ENCODE peak calls at places on chromosome 3, in seven cellular contexts. One of them, this sample, is unnamed.

GRCh38 chr3:632571-633170 is 436.1 kb downstream of the CHL1 start:
- DNase-seq in A549: peak; percentile 8
- DNase-seq in CD4-positive, alpha-beta T cell: no peak
- DNase-seq in heart right ventricle: peak; percentile 12
- DNase-seq in GM10248: peak; percentile 19
- DNase-seq in kidney: no peak
- DNase-seq in upper lobe of right lung: no peak
- DNase-seq in this sample: no peak

GRCh38 chr3:49461443-49462171 is 8.5 kb upstream of the DAG1 start:
- DNase-seq in A549: no peak
- DNase-seq in CD4-positive, alpha-beta T cell: no peak
- DNase-seq in heart right ventricle: no peak
- DNase-seq in GM10248: peak; percentile 21
- DNase-seq in kidney: no peak
- DNase-seq in upper lobe of right lung: no peak
- DNase-seq in this sample: no peak

GRCh38 chr3:197516517-197516889 is 39.3 kb downstream of the BDH1 start:
- DNase-seq in A549: peak; percentile 71
- DNase-seq in CD4-positive, alpha-beta T cell: no peak
- DNase-seq in heart right ventricle: no peak
- DNase-seq in GM10248: no peak
- DNase-seq in kidney: peak; percentile 87
- DNase-seq in upper lobe of right lung: no peak
- DNase-seq in this sample: no peak

GRCh38 chr3:58994746-58995330 is 55.0 kb downstream of the CFAP20DC start:
- DNase-seq in A549: peak; percentile 41
- DNase-seq in CD4-positive, alpha-beta T cell: no peak
- DNase-seq in heart right ventricle: peak; percentile 42
- DNase-seq in GM10248: peak; percentile 51
- DNase-seq in kidney: no peak
- DNase-seq in upper lobe of right lung: no peak
- DNase-seq in this sample: no peak

GRCh38 chr3:29057326-29057725 is 223.5 kb upstream of the RBMS3 start:
- DNase-seq in A549: no peak
- DNase-seq in CD4-positive, alpha-beta T cell: no peak
- DNase-seq in heart right ventricle: no peak
- DNase-seq in GM10248: no peak
- DNase-seq in kidney: no peak
- DNase-seq in upper lobe of right lung: no peak
- DNase-seq in this sample: no peak

GRCh38 chr3:112635674-112636073 is 5.3 kb downstream of the CCDC80 start:
- DNase-seq in A549: no peak
- DNase-seq in CD4-positive, alpha-beta T cell: no peak
- DNase-seq in heart right ventricle: peak; percentile 51
- DNase-seq in GM10248: no peak
- DNase-seq in kidney: no peak
- DNase-seq in upper lobe of right lung: no peak
- DNase-seq in this sample: no peak

GRCh38 chr3:72380193-72380592 is 468.1 kb downstream of the SHQ1 start:
- DNase-seq in A549: no peak
- DNase-seq in CD4-positive, alpha-beta T cell: no peak
- DNase-seq in heart right ventricle: no peak
- DNase-seq in GM10248: no peak
- DNase-seq in kidney: no peak
- DNase-seq in upper lobe of right lung: no peak
- DNase-seq in this sample: no peak

GRCh38 chr3:3013299-3013698 is 96.9 kb downstream of the IL5RA start:
- DNase-seq in A549: no peak
- DNase-seq in CD4-positive, alpha-beta T cell: no peak
- DNase-seq in heart right ventricle: no peak
- DNase-seq in GM10248: no peak
- DNase-seq in kidney: no peak
- DNase-seq in upper lobe of right lung: no peak
- DNase-seq in this sample: no peak

GRCh38 chr3:49673715-49674490 is at the start of gene APEH:
- DNase-seq in A549: peak; percentile 90
- DNase-seq in CD4-positive, alpha-beta T cell: peak; percentile 97
- DNase-seq in heart right ventricle: peak; percentile 94
- DNase-seq in GM10248: peak; percentile 99
- DNase-seq in kidney: peak; percentile 99
- DNase-seq in upper lobe of right lung: peak; percentile 99
- DNase-seq in this sample: no peak

GRCh38 chr3:127775398-127776109 is 46.8 kb downstream of the MGLL start:
- DNase-seq in A549: no peak
- DNase-seq in CD4-positive, alpha-beta T cell: no peak
- DNase-seq in heart right ventricle: peak; percentile 78
- DNase-seq in GM10248: peak; percentile 51
- DNase-seq in kidney: peak; percentile 77
- DNase-seq in upper lobe of right lung: peak; percentile 69
- DNase-seq in this sample: no peak

GRCh38 chr3:25587094-25587493 is 77.6 kb downstream of the TOP2B start:
- DNase-seq in A549: no peak
- DNase-seq in CD4-positive, alpha-beta T cell: no peak
- DNase-seq in heart right ventricle: no peak
- DNase-seq in GM10248: no peak
- DNase-seq in kidney: no peak
- DNase-seq in upper lobe of right lung: no peak
- DNase-seq in this sample: no peak

GRCh38 chr3:16807441-16807840 is 77.3 kb upstream of the PLCL2 start:
- DNase-seq in A549: no peak
- DNase-seq in CD4-positive, alpha-beta T cell: no peak
- DNase-seq in heart right ventricle: no peak
- DNase-seq in GM10248: no peak
- DNase-seq in kidney: no peak
- DNase-seq in upper lobe of right lung: no peak
- DNase-seq in this sample: no peak

GRCh38 chr3:194269610-194270145 is 81.5 kb downstream of the CPN2 start:
- DNase-seq in A549: no peak
- DNase-seq in CD4-positive, alpha-beta T cell: peak; percentile 32
- DNase-seq in heart right ventricle: peak; percentile 93
- DNase-seq in GM10248: no peak
- DNase-seq in kidney: peak; percentile 96
- DNase-seq in upper lobe of right lung: peak; percentile 89
- DNase-seq in this sample: peak; percentile 88

GRCh38 chr3:66038726-66039589 is at the start of gene MAGI1:
- DNase-seq in A549: peak; percentile 76
- DNase-seq in CD4-positive, alpha-beta T cell: no peak
- DNase-seq in heart right ventricle: peak; percentile 94
- DNase-seq in GM10248: peak; percentile 79
- DNase-seq in kidney: peak; percentile 95
- DNase-seq in upper lobe of right lung: peak; percentile 93
- DNase-seq in this sample: peak; percentile 94

GRCh38 chr3:117532268-117532667 is 822.7 kb downstream of the TUSC7 start:
- DNase-seq in A549: no peak
- DNase-seq in CD4-positive, alpha-beta T cell: no peak
- DNase-seq in heart right ventricle: no peak
- DNase-seq in GM10248: no peak
- DNase-seq in kidney: no peak
- DNase-seq in upper lobe of right lung: no peak
- DNase-seq in this sample: no peak

GRCh38 chr3:167861649-167862048 is 126.1 kb downstream of the SERPINI1 start:
- DNase-seq in A549: no peak
- DNase-seq in CD4-positive, alpha-beta T cell: no peak
- DNase-seq in heart right ventricle: no peak
- DNase-seq in GM10248: no peak
- DNase-seq in kidney: no peak
- DNase-seq in upper lobe of right lung: no peak
- DNase-seq in this sample: no peak

GRCh38 chr3:58565621-58566397 is 11.4 kb downstream of the FAM107A start:
- DNase-seq in A549: no peak
- DNase-seq in CD4-positive, alpha-beta T cell: no peak
- DNase-seq in heart right ventricle: no peak
- DNase-seq in GM10248: no peak
- DNase-seq in kidney: peak; percentile 48
- DNase-seq in upper lobe of right lung: no peak
- DNase-seq in this sample: peak; percentile 70

GRCh38 chr3:67940200-67940952 is 286.0 kb upstream of the SUCLG2 start:
- DNase-seq in A549: no peak
- DNase-seq in CD4-positive, alpha-beta T cell: no peak
- DNase-seq in heart right ventricle: peak; percentile 38
- DNase-seq in GM10248: no peak
- DNase-seq in kidney: no peak
- DNase-seq in upper lobe of right lung: no peak
- DNase-seq in this sample: no peak

GRCh38 chr3:194423317-194423716 is 24.3 kb upstream of the GP5 start:
- DNase-seq in A549: no peak
- DNase-seq in CD4-positive, alpha-beta T cell: no peak
- DNase-seq in heart right ventricle: peak; percentile 20
- DNase-seq in GM10248: no peak
- DNase-seq in kidney: no peak
- DNase-seq in upper lobe of right lung: no peak
- DNase-seq in this sample: no peak

GRCh38 chr3:194224536-194224935 is 88.6 kb downstream of the HES1 start:
- DNase-seq in A549: no peak
- DNase-seq in CD4-positive, alpha-beta T cell: no peak
- DNase-seq in heart right ventricle: no peak
- DNase-seq in GM10248: no peak
- DNase-seq in kidney: no peak
- DNase-seq in upper lobe of right lung: no peak
- DNase-seq in this sample: no peak

GRCh38 chr3:4021162-4021561 is 221.9 kb downstream of the LRRN1 start:
- DNase-seq in A549: no peak
- DNase-seq in CD4-positive, alpha-beta T cell: no peak
- DNase-seq in heart right ventricle: no peak
- DNase-seq in GM10248: no peak
- DNase-seq in kidney: no peak
- DNase-seq in upper lobe of right lung: no peak
- DNase-seq in this sample: no peak

GRCh38 chr3:143203848-143204247 is 84.3 kb downstream of the CHST2 start:
- DNase-seq in A549: no peak
- DNase-seq in CD4-positive, alpha-beta T cell: no peak
- DNase-seq in heart right ventricle: no peak
- DNase-seq in GM10248: no peak
- DNase-seq in kidney: no peak
- DNase-seq in upper lobe of right lung: no peak
- DNase-seq in this sample: no peak

GRCh38 chr3:133901083-133901482 is 5.4 kb upstream of the RAB6B start:
- DNase-seq in A549: no peak
- DNase-seq in CD4-positive, alpha-beta T cell: no peak
- DNase-seq in heart right ventricle: no peak
- DNase-seq in GM10248: no peak
- DNase-seq in kidney: no peak
- DNase-seq in upper lobe of right lung: no peak
- DNase-seq in this sample: no peak
- TF ChIP-seq CTCF in A549: no peak
- TF ChIP-seq CTCF in CD4-positive, alpha-beta T cell: no peak
- TF ChIP-seq CTCF in heart right ventricle: peak; percentile 54
- TF ChIP-seq CTCF in GM10248: peak; percentile 11
- TF ChIP-seq CTCF in kidney: no peak
- TF ChIP-seq CTCF in upper lobe of right lung: no peak
- TF ChIP-seq CTCF in this sample: peak; percentile 18

DNA sequence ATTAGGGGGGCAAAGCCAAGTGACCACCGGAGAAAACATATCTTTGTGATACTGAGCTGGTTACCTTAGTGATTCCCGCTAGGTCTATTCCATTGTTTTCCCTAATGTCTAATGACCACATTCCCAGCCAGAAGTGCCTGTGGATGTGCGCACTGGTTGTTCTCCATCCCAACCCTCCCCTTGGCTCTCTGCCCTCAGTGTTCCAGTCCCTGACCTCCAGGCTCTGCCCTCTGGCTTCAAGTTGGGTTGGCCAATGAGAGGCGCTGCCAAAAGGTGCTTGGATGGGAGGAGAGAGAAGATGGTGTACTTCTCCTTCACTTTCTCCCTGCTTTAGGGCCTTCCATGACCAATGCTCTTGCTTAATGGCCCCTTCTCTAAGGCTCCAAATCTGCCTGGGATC is 2.4 kb downstream of the COLQ start:
- DNase-seq in A549: no peak
- DNase-seq in CD4-positive, alpha-beta T cell: no peak
- DNase-seq in heart right ventricle: peak; percentile 46
- DNase-seq in GM10248: no peak
- DNase-seq in kidney: no peak
- DNase-seq in upper lobe of right lung: no peak
- DNase-seq in this sample: no peak
- TF ChIP-seq CTCF in A549: no peak
- TF ChIP-seq CTCF in CD4-positive, alpha-beta T cell: no peak
- TF ChIP-seq CTCF in heart right ventricle: no peak
- TF ChIP-seq CTCF in GM10248: no peak
- TF ChIP-seq CTCF in kidney: no peak
- TF ChIP-seq CTCF in upper lobe of right lung: no peak
- TF ChIP-seq CTCF in this sample: no peak

DNA sequence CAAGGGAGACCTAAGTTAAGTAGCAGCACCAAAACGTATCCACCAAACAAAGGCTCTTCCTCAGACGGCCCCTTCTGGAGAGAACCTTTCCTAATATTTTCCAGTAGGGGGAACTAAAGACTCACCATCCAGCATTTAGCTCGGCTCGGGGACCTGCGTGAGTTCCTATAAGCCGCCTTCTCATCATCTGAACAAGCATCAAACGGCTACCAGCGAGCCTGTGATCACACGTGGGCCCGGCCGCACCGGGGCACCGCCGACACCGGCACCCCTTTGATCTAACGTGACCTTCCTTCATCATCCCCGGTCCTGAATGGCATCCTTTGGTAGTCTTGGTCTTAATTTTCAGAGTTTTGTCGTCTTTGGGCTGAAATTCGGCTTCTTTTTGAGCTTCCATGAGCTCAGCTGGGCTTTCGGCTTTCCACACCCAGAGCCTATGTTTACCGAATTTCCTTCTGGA is 1.4 kb upstream of the ROBO2 start:
- DNase-seq in A549: peak; percentile 30
- DNase-seq in CD4-positive, alpha-beta T cell: no peak
- DNase-seq in heart right ventricle: peak; percentile 32
- DNase-seq in GM10248: peak; percentile 34
- DNase-seq in kidney: peak; percentile 80
- DNase-seq in upper lobe of right lung: peak; percentile 69
- DNase-seq in this sample: no peak
- TF ChIP-seq CTCF in A549: peak; percentile 51
- TF ChIP-seq CTCF in CD4-positive, alpha-beta T cell: no peak
- TF ChIP-seq CTCF in heart right ventricle: peak; percentile 54
- TF ChIP-seq CTCF in GM10248: peak; percentile 14
- TF ChIP-seq CTCF in kidney: peak; percentile 55
- TF ChIP-seq CTCF in upper lobe of right lung: peak; percentile 65
- TF ChIP-seq CTCF in this sample: peak; percentile 92

DNA sequence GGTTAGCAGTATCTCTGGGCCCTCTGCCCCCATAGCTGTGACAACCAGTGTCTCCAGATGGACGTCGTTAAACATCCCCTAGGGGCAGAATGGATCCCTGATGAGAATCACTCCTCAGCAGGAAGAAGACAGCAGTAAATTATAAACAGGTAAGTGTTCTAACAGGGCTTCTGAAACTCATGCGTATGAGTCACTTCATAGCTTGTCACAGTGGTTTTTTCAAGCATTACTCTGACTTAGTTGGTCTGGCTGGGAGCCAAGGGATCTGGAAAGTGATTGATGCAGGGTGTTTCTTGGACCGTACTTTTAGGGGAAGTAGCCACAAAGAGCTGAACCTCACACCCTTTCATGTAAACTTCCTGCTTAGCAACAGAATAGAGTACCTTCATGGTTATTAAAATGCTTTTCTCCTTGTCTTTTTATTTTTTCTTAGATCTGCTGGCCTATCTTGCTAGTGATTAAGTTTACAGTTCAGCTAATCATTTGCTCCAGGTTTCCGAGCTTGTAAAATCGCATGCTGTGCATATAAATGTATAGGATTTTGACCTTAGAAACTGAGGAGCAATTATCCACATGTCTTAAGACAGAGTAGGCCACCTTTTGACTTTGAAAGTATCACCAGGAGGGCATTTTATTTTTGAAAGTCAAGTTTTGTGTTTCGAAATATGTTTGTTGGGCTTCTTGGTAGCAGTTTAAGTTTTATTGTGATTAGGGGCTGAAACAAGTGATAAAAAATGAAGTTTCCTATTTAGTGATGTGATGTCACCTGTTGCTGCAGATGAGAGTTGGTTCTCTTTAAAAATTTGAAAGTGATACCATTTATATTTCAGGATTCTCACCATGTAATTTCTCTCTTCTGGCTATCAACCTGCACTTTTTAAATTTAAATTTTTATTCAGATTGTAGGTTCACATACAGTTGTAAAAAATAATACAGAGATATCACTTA is 333.9 kb downstream of the PTPRG start:
- DNase-seq in A549: peak; percentile 25
- DNase-seq in CD4-positive, alpha-beta T cell: no peak
- DNase-seq in heart right ventricle: peak; percentile 85
- DNase-seq in GM10248: peak; percentile 73
- DNase-seq in kidney: peak; percentile 70
- DNase-seq in upper lobe of right lung: no peak
- DNase-seq in this sample: no peak
- TF ChIP-seq CTCF in A549: no peak
- TF ChIP-seq CTCF in CD4-positive, alpha-beta T cell: no peak
- TF ChIP-seq CTCF in heart right ventricle: no peak
- TF ChIP-seq CTCF in GM10248: no peak
- TF ChIP-seq CTCF in kidney: peak; percentile 14
- TF ChIP-seq CTCF in upper lobe of right lung: no peak
- TF ChIP-seq CTCF in this sample: no peak

This sample was measured in chondrocyte.